ENCODE peak calls at places on chromosomes 12 and 14, in six cellular contexts. K, E, N, Y, J and T are unnamed samples.

GRCh38 chr12:13230500-13230899 is 34.0 kb downstream of the EMP1 start:
- DNase-seq in K (no peak), N (no peak), Y (no peak), J (no peak), E (no peak), T (no peak)

GRCh38 chr12:113228394-113229028 is 7.2 kb downstream of the TPCN1 start:
- DNase-seq in J (no peak), K (no peak), E (no peak), N (no peak), Y (no peak), T (no peak)

GRCh38 chr12:76820888-76821482 is 57.1 kb downstream of the ZDHHC17 start:
- DNase-seq in K (no peak), N (no peak), Y (no peak), J (peak), E (no peak), T (peak)

GRCh38 chr12:52006726-52007157 is at the start of gene TAMALIN:
- DNase-seq in Y (peak), E (peak), K (peak), N (peak), J (peak), T (peak)

GRCh38 chr12:108804361-108804949 is 52.9 kb downstream of the SSH1 start:
- DNase-seq in K (no peak), Y (no peak), N (no peak), E (no peak), J (peak), T (no peak)

GRCh38 chr12:128754275-128754674 is 69.5 kb downstream of the SLC15A4 start:
- DNase-seq in J (no peak), Y (no peak), E (no peak), N (no peak), K (no peak), T (no peak)

GRCh38 chr14:94291906-94292525 is 1.1 kb downstream of the SERPINA10 start:
- DNase-seq in K (no peak), J (no peak), Y (no peak), N (no peak), E (no peak), T (no peak)

GRCh38 chr14:67311868-67312267 is 47.7 kb downstream of the ATP6V1D start:
- DNase-seq in Y (no peak), J (no peak), K (no peak), N (no peak), E (no peak), T (no peak)

GRCh38 chr14:68476212-68476964 is 316.5 kb downstream of the ZFP36L1 start:
- DNase-seq in K (peak), N (peak), Y (peak), E (no peak), J (peak), T (peak)

GRCh38 chr12:15152456-15152855 is 68.8 kb downstream of the RERG start:
- DNase-seq in E (no peak), K (no peak), Y (no peak), N (no peak), J (no peak), T (no peak)

GRCh38 chr12:116876151-116876869 is 4.9 kb downstream of the HRK start:
- DNase-seq in E (no peak), K (no peak), Y (no peak), N (no peak), J (no peak), T (no peak)

GRCh38 chr12:56221233-56221756 is 427 bp downstream of the RNF41 start:
- DNase-seq in J (peak), N (no peak), Y (no peak), E (peak), K (no peak), T (peak)

GRCh38 chr12:53060721-53061276 is 10.9 kb downstream of the TNS2 start:
- DNase-seq in K (no peak), E (no peak), J (no peak), Y (no peak), N (no peak), T (no peak)

GRCh38 chr14:104753528-104754212 is 723 bp downstream of the SIVA1 start:
- DNase-seq in E (no peak), Y (no peak), N (no peak), K (no peak), J (no peak), T (no peak)

GRCh38 chr14:94132285-94132887 is 3.0 kb upstream of the IFI27L2 start:
- DNase-seq in N (peak), Y (peak), J (peak), K (peak), E (no peak), T (peak)

GRCh38 chr12:77943466-77943865 is 112.8 kb downstream of the NAV3 start:
- DNase-seq in E (no peak), Y (no peak), N (no peak), K (no peak), J (peak), T (peak)

GRCh38 chr12:88207921-88208640 is 66.0 kb downstream of the TMTC3 start:
- DNase-seq in E (no peak), K (no peak), Y (no peak), J (peak), N (no peak), T (peak)

GRCh38 chr12:8664228-8664963 is 1.8 kb upstream of the MFAP5 start:
- DNase-seq in Y (no peak), N (no peak), J (no peak), K (no peak), E (no peak), T (no peak)

GRCh38 chr12:53221203-53222076 is 10.6 kb downstream of the RARG start:
- DNase-seq in K (peak), Y (peak), E (peak), J (peak), N (no peak), T (peak)

GRCh38 chr14:77470192-77470870 is 12.4 kb downstream of the AHSA1 start:
- DNase-seq in J (no peak), E (no peak), Y (peak), N (no peak), K (no peak), T (no peak)

GRCh38 chr14:104686624-104687517 is 2.5 kb upstream of the INF2 start:
- DNase-seq in Y (no peak), J (no peak), N (no peak), K (no peak), E (peak), T (no peak)

GRCh38 chr12:51845451-51845850 is 3.1 kb downstream of the FIGNL2 start:
- DNase-seq in Y (no peak), E (no peak), N (no peak), K (no peak), J (no peak), T (no peak)

GRCh38 chr12:124939428-124940142 is 25.1 kb upstream of the UBC start:
- DNase-seq in Y (no peak), N (peak), J (peak), K (peak), E (peak), T (peak)

GRCh38 chr14:26966942-26967341 is 369.1 kb upstream of the NOVA1 start:
- DNase-seq in E (no peak), J (peak), Y (no peak), N (no peak), K (no peak), T (no peak)

GRCh38 chr14:101461891-101462290 is 99.4 kb upstream of the DIO3 start:
- DNase-seq in J (no peak), Y (no peak), K (no peak), N (no peak), E (peak), T (no peak)

GRCh38 chr14:71362920-71363584 is 455.8 kb downstream of the PCNX1 start:
- DNase-seq in K (peak), J (peak), Y (no peak), E (no peak), N (no peak), T (no peak)

GRCh38 chr12:29024117-29024516 is 125.0 kb upstream of the FAR2 start:
- DNase-seq in Y (no peak), J (peak), K (no peak), N (no peak), E (no peak), T (no peak)

GRCh38 chr12:100643246-100643645 is 69.8 kb downstream of the GAS2L3 start:
- DNase-seq in K (no peak), J (no peak), Y (no peak), N (no peak), E (no peak), T (no peak)

GRCh38 chr12:3224530-3224903 is 147.3 kb downstream of the TSPAN9 start:
- DNase-seq in K (no peak), J (no peak), E (no peak), Y (no peak), N (no peak), T (no peak)